ENCODE peak calls at places on chromosomes 3 and 15, in seven cellular contexts. One of them, this sample, is unnamed.

GRCh38 chr3:45343947-45344346 is 44.4 kb upstream of the LARS2 start:
- DNase-seq in IMR-90: peak; percentile 18
- DNase-seq in AG10803: no peak
- DNase-seq in neural progenitor cell: peak; percentile 13
- DNase-seq in foreskin fibroblast: no peak
- DNase-seq in thoracic aorta: no peak
- DNase-seq in fibroblast of the aortic adventitia: peak; percentile 21
- DNase-seq in this sample: peak; percentile 14

GRCh38 chr3:193040836-193041672 is 123.4 kb upstream of the MB21D2 start:
- DNase-seq in thoracic aorta: no peak
- DNase-seq in AG10803: peak; percentile 58
- DNase-seq in fibroblast of the aortic adventitia: peak; percentile 71
- DNase-seq in neural progenitor cell: peak; percentile 68
- DNase-seq in foreskin fibroblast: peak; percentile 49
- DNase-seq in IMR-90: peak; percentile 60
- DNase-seq in this sample: peak; percentile 76

GRCh38 chr15:78810377-78811123 is 714 bp downstream of the ADAMTS7 start:
- DNase-seq in neural progenitor cell: peak; percentile 74
- DNase-seq in thoracic aorta: no peak
- DNase-seq in fibroblast of the aortic adventitia: peak; percentile 40
- DNase-seq in foreskin fibroblast: peak; percentile 68
- DNase-seq in AG10803: peak; percentile 14
- DNase-seq in IMR-90: peak; percentile 35
- DNase-seq in this sample: peak; percentile 44

GRCh38 chr15:68819451-68820204 is 1.1 kb downstream of the ANP32A start:
- DNase-seq in fibroblast of the aortic adventitia: peak; percentile 57
- DNase-seq in IMR-90: peak; percentile 47
- DNase-seq in thoracic aorta: no peak
- DNase-seq in neural progenitor cell: peak; percentile 70
- DNase-seq in foreskin fibroblast: peak; percentile 72
- DNase-seq in AG10803: peak; percentile 63
- DNase-seq in this sample: peak; percentile 67

GRCh38 chr3:65751123-65751700 is 287.5 kb downstream of the MAGI1 start:
- DNase-seq in IMR-90: peak; percentile 34
- DNase-seq in thoracic aorta: no peak
- DNase-seq in fibroblast of the aortic adventitia: peak; percentile 42
- DNase-seq in foreskin fibroblast: peak; percentile 72
- DNase-seq in AG10803: peak; percentile 22
- DNase-seq in neural progenitor cell: peak; percentile 90
- DNase-seq in this sample: peak; percentile 64

GRCh38 chr3:127697531-127698240 is 24.9 kb downstream of the ABTB1 start:
- DNase-seq in thoracic aorta: peak; percentile 70
- DNase-seq in neural progenitor cell: peak; percentile 80
- DNase-seq in AG10803: peak; percentile 92
- DNase-seq in IMR-90: peak; percentile 90
- DNase-seq in foreskin fibroblast: peak; percentile 90
- DNase-seq in fibroblast of the aortic adventitia: peak; percentile 94
- DNase-seq in this sample: peak; percentile 94

GRCh38 chr3:155370764-155371503 is 77.5 kb upstream of the STRIT1 start:
- DNase-seq in AG10803: no peak
- DNase-seq in thoracic aorta: no peak
- DNase-seq in foreskin fibroblast: no peak
- DNase-seq in IMR-90: no peak
- DNase-seq in neural progenitor cell: no peak
- DNase-seq in fibroblast of the aortic adventitia: no peak
- DNase-seq in this sample: no peak

GRCh38 chr15:57550640-57551039 is 41.1 kb upstream of the MYZAP start:
- DNase-seq in thoracic aorta: no peak
- DNase-seq in foreskin fibroblast: no peak
- DNase-seq in fibroblast of the aortic adventitia: no peak
- DNase-seq in neural progenitor cell: no peak
- DNase-seq in AG10803: no peak
- DNase-seq in IMR-90: no peak
- DNase-seq in this sample: no peak

GRCh38 chr3:141782386-141782932 is 19.3 kb downstream of the GRK7 start:
- DNase-seq in IMR-90: no peak
- DNase-seq in AG10803: no peak
- DNase-seq in foreskin fibroblast: no peak
- DNase-seq in fibroblast of the aortic adventitia: peak; percentile 50
- DNase-seq in thoracic aorta: no peak
- DNase-seq in neural progenitor cell: no peak
- DNase-seq in this sample: peak; percentile 21

GRCh38 chr3:186931487-186932280 is 1.4 kb downstream of the ST6GAL1 start:
- DNase-seq in fibroblast of the aortic adventitia: peak; percentile 32
- DNase-seq in thoracic aorta: no peak
- DNase-seq in IMR-90: peak; percentile 63
- DNase-seq in AG10803: no peak
- DNase-seq in foreskin fibroblast: peak; percentile 70
- DNase-seq in neural progenitor cell: peak; percentile 44
- DNase-seq in this sample: peak; percentile 69
- H3K4me3 ChIP-seq in fibroblast of the aortic adventitia: peak overlapping the region; percentile 75
- H3K4me3 ChIP-seq in thoracic aorta: peak overlapping the region; percentile 95
- H3K4me3 ChIP-seq in IMR-90: peak overlapping the region; percentile 53
- H3K4me3 ChIP-seq in AG10803: peak overlapping the region; percentile 53
- H3K4me3 ChIP-seq in foreskin fibroblast: peak overlapping the region; percentile 67
- H3K4me3 ChIP-seq in neural progenitor cell: peak overlapping the region; percentile 93
- H3K4me3 ChIP-seq in this sample: peak overlapping the region; percentile 80

DNA sequence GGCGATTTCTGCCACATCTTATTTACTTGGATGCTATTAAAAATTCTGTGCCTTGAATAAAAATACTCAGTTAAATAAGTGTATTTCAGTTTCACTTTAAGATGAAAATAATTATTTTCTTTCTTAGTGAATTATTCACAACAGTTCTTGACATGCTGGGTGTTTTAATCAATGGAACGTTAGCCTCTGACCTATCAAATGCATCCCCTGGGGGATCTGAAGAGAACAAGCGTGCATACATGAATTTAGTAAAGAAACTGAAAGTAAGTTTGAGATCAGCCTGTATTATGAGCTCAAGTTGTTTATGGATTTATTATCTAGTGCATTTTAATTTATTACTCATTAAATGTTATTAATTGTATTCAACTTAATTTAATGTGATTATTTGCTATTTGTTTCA is 597 bp downstream of the P2RY12 start:
- DNase-seq in neural progenitor cell: no peak
- DNase-seq in AG10803: no peak
- DNase-seq in fibroblast of the aortic adventitia: peak; percentile 34
- DNase-seq in IMR-90: no peak
- DNase-seq in thoracic aorta: no peak
- DNase-seq in foreskin fibroblast: no peak
- DNase-seq in this sample: no peak
- H3K4me3 ChIP-seq in neural progenitor cell: no peak overlapping the region
- H3K4me3 ChIP-seq in AG10803: no peak overlapping the region
- H3K4me3 ChIP-seq in fibroblast of the aortic adventitia: peak overlapping the region; percentile 42
- H3K4me3 ChIP-seq in IMR-90: no peak overlapping the region
- H3K4me3 ChIP-seq in thoracic aorta: peak overlapping the region; percentile 48
- H3K4me3 ChIP-seq in foreskin fibroblast: no peak overlapping the region
- H3K4me3 ChIP-seq in this sample: peak overlapping the region; percentile 2

DNA sequence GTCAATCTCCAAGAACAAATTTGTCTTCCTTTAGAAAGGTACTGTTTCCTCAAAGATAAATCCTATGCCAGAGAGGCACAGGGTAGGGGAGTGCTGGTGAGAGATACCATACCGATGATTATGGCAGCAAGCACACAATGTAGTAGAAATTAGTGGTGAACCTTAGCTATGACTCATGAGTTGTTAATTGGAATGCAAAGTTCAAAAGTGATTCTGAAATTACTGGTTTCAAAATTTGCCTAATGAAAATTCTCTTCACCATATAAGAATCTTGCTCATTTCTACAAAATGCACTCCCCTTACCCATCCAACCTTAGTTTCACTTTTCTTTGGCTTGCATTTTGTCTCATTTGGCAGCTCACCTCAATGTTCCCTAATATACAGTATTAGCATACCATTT is 139.5 kb upstream of the SLC2A2 start:
- DNase-seq in AG10803: no peak
- DNase-seq in foreskin fibroblast: peak; percentile 53
- DNase-seq in fibroblast of the aortic adventitia: no peak
- DNase-seq in IMR-90: no peak
- DNase-seq in neural progenitor cell: no peak
- DNase-seq in thoracic aorta: no peak
- DNase-seq in this sample: no peak
- H3K4me3 ChIP-seq in AG10803: no peak overlapping the region
- H3K4me3 ChIP-seq in foreskin fibroblast: no peak overlapping the region
- H3K4me3 ChIP-seq in fibroblast of the aortic adventitia: no peak overlapping the region
- H3K4me3 ChIP-seq in IMR-90: no peak overlapping the region
- H3K4me3 ChIP-seq in neural progenitor cell: no peak overlapping the region
- H3K4me3 ChIP-seq in thoracic aorta: no peak overlapping the region
- H3K4me3 ChIP-seq in this sample: no peak overlapping the region

DNA sequence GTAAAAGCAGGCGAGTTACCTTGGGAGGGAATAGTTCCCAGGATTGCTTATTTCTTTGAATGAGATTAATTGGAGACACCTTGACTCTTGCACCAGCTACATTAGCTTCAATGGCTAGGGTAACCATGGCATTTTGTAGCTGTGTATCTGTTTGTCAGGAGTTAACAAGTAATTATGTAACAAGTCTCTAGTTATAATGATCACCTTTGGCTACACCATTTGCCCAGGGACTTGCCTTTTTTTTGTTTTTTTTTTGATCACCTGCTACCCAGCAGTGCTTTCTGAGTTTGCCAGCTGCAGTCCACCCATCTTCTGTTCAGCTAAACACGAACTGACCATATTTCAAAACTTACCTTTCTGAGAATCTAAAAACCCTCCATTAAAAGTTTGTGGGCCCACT is 2.2 kb downstream of the MED12L start:
- DNase-seq in AG10803: no peak
- DNase-seq in foreskin fibroblast: no peak
- DNase-seq in thoracic aorta: no peak
- DNase-seq in neural progenitor cell: no peak
- DNase-seq in IMR-90: no peak
- DNase-seq in fibroblast of the aortic adventitia: no peak
- DNase-seq in this sample: no peak
- H3K4me3 ChIP-seq in AG10803: no peak overlapping the region
- H3K4me3 ChIP-seq in foreskin fibroblast: no peak overlapping the region
- H3K4me3 ChIP-seq in thoracic aorta: no peak overlapping the region
- H3K4me3 ChIP-seq in neural progenitor cell: peak overlapping the region; percentile 85
- H3K4me3 ChIP-seq in IMR-90: no peak overlapping the region
- H3K4me3 ChIP-seq in fibroblast of the aortic adventitia: no peak overlapping the region
- H3K4me3 ChIP-seq in this sample: no peak overlapping the region

GRCh38 chr3:126180477-126181397 is at the start of gene ALDH1L1:
- DNase-seq in IMR-90: peak; percentile 6
- DNase-seq in fibroblast of the aortic adventitia: peak; percentile 47
- DNase-seq in AG10803: peak; percentile 3
- DNase-seq in thoracic aorta: peak; percentile 87
- DNase-seq in neural progenitor cell: peak; percentile 84
- DNase-seq in foreskin fibroblast: peak; percentile 57
- DNase-seq in this sample: peak; percentile 52
- H3K4me3 ChIP-seq in IMR-90: peak within 1 kb of the TSS; percentile 30
- H3K4me3 ChIP-seq in fibroblast of the aortic adventitia: peak within 1 kb of the TSS; percentile 51
- H3K4me3 ChIP-seq in AG10803: peak within 1 kb of the TSS; percentile 41
- H3K4me3 ChIP-seq in thoracic aorta: peak within 1 kb of the TSS; percentile 90
- H3K4me3 ChIP-seq in neural progenitor cell: peak within 1 kb of the TSS; percentile 60
- H3K4me3 ChIP-seq in foreskin fibroblast: peak within 1 kb of the TSS; percentile 34
- H3K4me3 ChIP-seq in this sample: peak within 1 kb of the TSS; percentile 48

DNA sequence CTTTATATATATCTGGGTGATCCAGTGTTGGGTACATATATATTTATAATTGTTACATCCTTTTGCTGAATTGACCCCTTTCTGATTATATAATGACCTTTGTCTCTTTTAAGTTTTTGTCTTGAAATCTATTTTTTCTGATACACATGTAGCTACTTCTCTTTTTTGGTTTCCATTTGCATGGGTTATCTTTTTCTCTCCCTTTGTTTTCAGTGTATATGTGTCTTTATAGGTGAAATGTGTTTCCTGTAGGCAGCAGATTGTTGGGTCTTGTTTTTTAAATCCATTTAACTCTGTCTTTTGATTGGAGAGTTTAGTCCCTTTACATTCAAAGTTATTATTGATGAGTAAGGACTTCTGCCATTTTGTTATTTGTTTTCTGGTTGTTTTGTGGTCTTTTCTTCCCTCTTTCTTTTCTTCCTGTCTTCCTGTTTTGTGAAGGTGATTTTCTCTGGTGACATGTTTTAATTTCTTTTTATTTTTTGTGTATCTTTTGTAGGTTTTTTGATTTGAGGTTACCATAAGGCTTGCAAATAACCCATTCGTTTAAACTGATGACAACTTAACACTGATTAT is 56.8 kb downstream of the STARD9 start:
- DNase-seq in fibroblast of the aortic adventitia: no peak
- DNase-seq in foreskin fibroblast: no peak
- DNase-seq in AG10803: no peak
- DNase-seq in IMR-90: no peak
- DNase-seq in neural progenitor cell: no peak
- DNase-seq in thoracic aorta: no peak
- DNase-seq in this sample: no peak
- H3K4me3 ChIP-seq in fibroblast of the aortic adventitia: no peak overlapping the region
- H3K4me3 ChIP-seq in foreskin fibroblast: no peak overlapping the region
- H3K4me3 ChIP-seq in AG10803: no peak overlapping the region
- H3K4me3 ChIP-seq in IMR-90: no peak overlapping the region
- H3K4me3 ChIP-seq in neural progenitor cell: no peak overlapping the region
- H3K4me3 ChIP-seq in thoracic aorta: no peak overlapping the region
- H3K4me3 ChIP-seq in this sample: no peak overlapping the region

DNA sequence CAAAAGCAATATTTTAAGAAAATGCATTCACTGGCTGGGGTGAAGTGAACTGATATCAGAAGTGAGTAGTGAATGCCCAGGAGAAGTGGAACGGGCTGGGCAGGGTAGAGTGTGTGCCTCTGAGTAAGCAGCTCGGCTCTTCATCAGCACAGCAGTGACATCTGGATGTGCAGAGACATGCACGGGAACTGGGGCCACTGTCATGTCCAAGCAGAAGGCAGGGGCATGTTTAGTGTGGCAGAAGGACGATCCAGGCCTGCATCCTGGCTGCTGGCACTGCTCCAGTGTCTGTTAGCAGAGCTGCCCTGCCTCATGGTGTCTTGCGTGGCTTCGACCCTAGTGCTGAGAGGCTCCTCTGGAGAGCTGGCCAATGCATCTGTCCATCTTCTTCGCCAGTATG is 305.6 kb upstream of the LRRFIP2 start:
- DNase-seq in thoracic aorta: no peak
- DNase-seq in IMR-90: no peak
- DNase-seq in neural progenitor cell: no peak
- DNase-seq in fibroblast of the aortic adventitia: no peak
- DNase-seq in AG10803: no peak
- DNase-seq in foreskin fibroblast: no peak
- DNase-seq in this sample: no peak
- H3K4me3 ChIP-seq in thoracic aorta: no peak overlapping the region
- H3K4me3 ChIP-seq in IMR-90: no peak overlapping the region
- H3K4me3 ChIP-seq in neural progenitor cell: no peak overlapping the region
- H3K4me3 ChIP-seq in fibroblast of the aortic adventitia: no peak overlapping the region
- H3K4me3 ChIP-seq in AG10803: no peak overlapping the region
- H3K4me3 ChIP-seq in foreskin fibroblast: no peak overlapping the region
- H3K4me3 ChIP-seq in this sample: no peak overlapping the region